ENCODE peak calls at places on chromosomes 1 and 21, in eight cellular contexts. Z is MM.1S, H is GM23248, N is Karpas-422, R is IMR-90, U is neural progenitor cell, W is GM23338, K is fibroblast of lung. S is an unnamed sample. For H3K36me3, the result is how much of the 10 kb centered on the place peaks cover.

GRCh38 chr1:61241411-61241838 is 159.1 kb downstream of the NFIA start:
- DNase-seq in Z (no peak), H (peak), N (no peak), R (no peak), U (no peak), W (no peak), K (no peak), S (no peak)

GRCh38 chr1:39436842-39437241 is 54.6 kb upstream of the BMP8A start:
- DNase-seq in Z (no peak), H (no peak), N (no peak), R (no peak), U (no peak), W (no peak), K (no peak), S (no peak)

GRCh38 chr1:24901791-24902470 is 28.1 kb downstream of the RUNX3 start:
- DNase-seq in Z (no peak), H (no peak), N (no peak), R (no peak), U (no peak), W (no peak), K (no peak), S (no peak)

GRCh38 chr1:231187556-231187955 is 25.7 kb downstream of the TRIM67 start:
- DNase-seq in Z (no peak), H (no peak), N (no peak), R (no peak), U (no peak), W (no peak), K (no peak), S (no peak)

GRCh38 chr1:99527078-99527477 is 118.8 kb upstream of the PALMD start:
- DNase-seq in Z (no peak), H (peak), N (no peak), R (peak), U (no peak), W (peak), K (peak), S (no peak)

GRCh38 chr1:26554781-26555180 is 25.2 kb downstream of the RPS6KA1 start:
- DNase-seq in Z (no peak), H (no peak), N (no peak), R (no peak), U (no peak), W (no peak), K (no peak), S (no peak)

GRCh38 chr1:33302325-33302724 is 18.6 kb downstream of the A3GALT2 start:
- DNase-seq in Z (no peak), H (no peak), N (peak), R (no peak), U (no peak), W (no peak), K (no peak), S (no peak)

GRCh38 chr1:71621785-71622184 is 541.0 kb upstream of the ZRANB2 start:
- DNase-seq in Z (no peak), H (peak), N (no peak), R (peak), U (no peak), W (no peak), K (peak), S (peak)

GRCh38 chr1:31426249-31426922 is 13.4 kb downstream of the SERINC2 start:
- DNase-seq in Z (peak), H (no peak), N (no peak), R (no peak), U (no peak), W (no peak), K (no peak), S (peak)

GRCh38 chr1:197911857-197912696 is 5.1 kb upstream of the LHX9 start:
- DNase-seq in Z (no peak), H (no peak), N (no peak), R (no peak), U (peak), W (peak), K (no peak), S (no peak)

GRCh38 chr1:84078108-84078823 is 65.8 kb upstream of the PRKACB start:
- DNase-seq in Z (no peak), H (peak), N (peak), R (peak), U (no peak), W (peak), K (peak), S (no peak)

GRCh38 chr21:46054447-46054846 is 43.5 kb upstream of the COL6A2 start:
- DNase-seq in Z (no peak), H (peak), N (no peak), R (peak), U (peak), W (peak), K (peak), S (no peak)

GRCh38 chr1:21378705-21379494 is 61.0 kb upstream of the NBPF3 start:
- DNase-seq in Z (no peak), H (no peak), N (peak), R (no peak), U (no peak), W (no peak), K (peak), S (no peak)

GRCh38 chr1:54014009-54014629 is 3.9 kb downstream of the LDLRAD1 start:
- DNase-seq in Z (no peak), H (no peak), N (no peak), R (no peak), U (no peak), W (peak), K (no peak), S (no peak)

GRCh38 chr1:195804547-195804946 is 803.7 kb downstream of the KCNT2 start:
- DNase-seq in Z (peak), H (peak), N (no peak), R (no peak), U (no peak), W (no peak), K (no peak), S (no peak)

GRCh38 chr1:195794225-195794624 is 814.0 kb downstream of the KCNT2 start:
- DNase-seq in Z (no peak), H (no peak), N (no peak), R (no peak), U (no peak), W (peak), K (no peak), S (no peak)

GRCh38 chr1:195799016-195799415 is 809.2 kb downstream of the KCNT2 start:
- DNase-seq in Z (no peak), H (no peak), N (no peak), R (no peak), U (no peak), W (no peak), K (no peak), S (no peak)
- H3K36me3 ChIP-seq in Z (under half), H (under half), N (under half), R (under half), U (under half), W (under half), K (under half), S (under half)

GRCh38 chr1:22704440-22705067 is 6.1 kb upstream of the EPHB2 start:
- DNase-seq in Z (peak), H (peak), N (peak), R (peak), U (peak), W (peak), K (peak), S (peak)
- H2AFZ ChIP-seq in Z (no peak), H (no peak), N (no peak), R (peak), U (peak), W (no peak), K (no peak), S (no peak)

GRCh38 chr1:206098242-206098919 is 18.8 kb downstream of the AVPR1B start:
- DNase-seq in Z (no peak), H (no peak), N (no peak), R (no peak), U (no peak), W (no peak), K (no peak), S (no peak)

GRCh38 chr1:206101351-206101750 is 15.8 kb downstream of the AVPR1B start:
- DNase-seq in Z (no peak), H (no peak), N (no peak), R (no peak), U (no peak), W (no peak), K (no peak), S (no peak)

GRCh38 chr1:206103979-206104378 is 13.2 kb downstream of the AVPR1B start:
- DNase-seq in Z (no peak), H (no peak), N (no peak), R (no peak), U (no peak), W (no peak), K (no peak), S (no peak)

GRCh38 chr1:206102292-206102936 is 14.8 kb downstream of the AVPR1B start:
- DNase-seq in Z (no peak), H (no peak), N (no peak), R (no peak), U (no peak), W (no peak), K (no peak), S (no peak)

GRCh38 chr1:206100226-206100780 is 16.9 kb downstream of the AVPR1B start:
- DNase-seq in Z (no peak), H (no peak), N (no peak), R (no peak), U (no peak), W (no peak), K (no peak), S (no peak)
- H3K36me3 ChIP-seq in Z (under half), H (under half), N (under half), R (under half), U (under half), W (under half), K (under half), S (under half)

GRCh38 chr1:200610846-200611245 is 9.7 kb downstream of the KIF14 start:
- DNase-seq in Z (no peak), H (peak), N (no peak), R (peak), U (no peak), W (no peak), K (peak), S (no peak)
- H2AFZ ChIP-seq in Z (no peak), H (peak), N (no peak), R (no peak), U (no peak), W (no peak), K (peak), S (no peak)

GRCh38 chr1:52435211-52435610 is 30.8 kb downstream of the PRPF38A start:
- DNase-seq in Z (no peak), H (no peak), N (no peak), R (no peak), U (no peak), W (no peak), K (no peak), S (no peak)
- H3K36me3 ChIP-seq in Z (under half), H (under half), N (under half), R (under half), U (under half), W (under half), K (under half), S (under half)

GRCh38 chr1:183577897-183578470 is 12.3 kb downstream of the NCF2 start:
- DNase-seq in Z (no peak), H (no peak), N (no peak), R (no peak), U (no peak), W (no peak), K (no peak), S (no peak)

GRCh38 chr1:183578846-183579245 is 11.4 kb downstream of the NCF2 start:
- DNase-seq in Z (no peak), H (no peak), N (no peak), R (no peak), U (no peak), W (no peak), K (no peak), S (no peak)

GRCh38 chr1:183582021-183582746 is 8.1 kb downstream of the NCF2 start:
- DNase-seq in Z (no peak), H (no peak), N (no peak), R (no peak), U (no peak), W (no peak), K (no peak), S (no peak)

GRCh38 chr1:183583466-183583865 is 6.8 kb downstream of the NCF2 start:
- DNase-seq in Z (no peak), H (peak), N (no peak), R (peak), U (no peak), W (no peak), K (no peak), S (no peak)

DNA sequence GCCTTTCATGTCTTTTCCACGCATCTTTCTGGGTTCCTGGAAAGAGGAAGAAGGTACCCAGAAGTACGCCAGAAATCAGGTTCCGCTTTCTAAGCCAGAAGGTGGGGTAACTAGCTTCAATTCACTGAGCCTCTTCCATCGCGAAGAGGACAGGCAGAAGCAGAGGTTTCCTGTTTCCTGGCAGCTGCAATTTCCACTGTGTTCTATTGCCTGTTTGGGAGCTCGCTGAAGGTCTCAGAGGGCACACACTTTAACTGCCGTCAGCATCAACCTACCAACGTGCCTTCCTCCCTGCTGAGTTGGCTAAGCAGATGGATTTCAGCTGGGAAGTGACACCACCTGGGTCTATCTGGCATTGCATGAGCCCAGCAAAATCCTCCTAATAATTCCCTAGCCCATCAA is 10.0 kb downstream of the NCF2 start:
- DNase-seq in Z (peak), H (no peak), N (peak), R (no peak), U (peak), W (peak), K (no peak), S (no peak)
- H2AFZ ChIP-seq in Z (no peak), H (no peak), N (no peak), R (no peak), U (peak), W (peak), K (no peak), S (no peak)

GRCh38 chr1:204946640-204947039 is 76.0 kb downstream of the NFASC start:
- DNase-seq in Z (no peak), H (no peak), N (no peak), R (no peak), U (no peak), W (no peak), K (no peak), S (no peak)

GRCh38 chr1:204950353-204951001 is 79.8 kb downstream of the NFASC start:
- DNase-seq in Z (no peak), H (no peak), N (no peak), R (no peak), U (peak), W (no peak), K (no peak), S (no peak)

GRCh38 chr1:204945565-204945977 is 74.9 kb downstream of the NFASC start:
- DNase-seq in Z (no peak), H (peak), N (peak), R (no peak), U (no peak), W (no peak), K (no peak), S (no peak)

GRCh38 chr1:204947338-204947737 is 76.7 kb downstream of the NFASC start:
- DNase-seq in Z (no peak), H (no peak), N (no peak), R (no peak), U (no peak), W (no peak), K (no peak), S (no peak)

GRCh38 chr1:204947747-204948146 is 77.1 kb downstream of the NFASC start:
- DNase-seq in Z (no peak), H (no peak), N (no peak), R (no peak), U (no peak), W (no peak), K (no peak), S (no peak)
- H3K36me3 ChIP-seq in Z (under half), H (under half), N (under half), R (under half), U (under half), W (under half), K (under half), S (under half)